ENCODE peak calls at places on chromosomes 13 and 19, in nine cellular contexts. R, I, K, A, X, Y, M, Z and G are unnamed samples.

GRCh38 chr13:106083620-106084350 is 451.7 kb downstream of the EFNB2 start:
- DNase-seq in Z (peak), R (peak), X (no peak), K (no peak), Y (no peak), M (peak), I (peak), A (peak), G (no peak)

GRCh38 chr19:17889609-17890214 is 18.0 kb downstream of the SLC5A5 start:
- DNase-seq in A (peak), Z (no peak), K (no peak), Y (no peak), M (no peak), I (no peak), R (no peak), X (no peak), G (no peak)

GRCh38 chr13:41802684-41803554 is 158.0 kb downstream of the VWA8 start:
- DNase-seq in K (no peak), M (no peak), A (no peak), X (no peak), Z (no peak), R (no peak), Y (no peak), I (no peak), G (no peak)

GRCh38 chr13:26880741-26881140 is 120.2 kb upstream of the GPR12 start:
- DNase-seq in A (no peak), K (no peak), I (no peak), R (no peak), Y (no peak), Z (no peak), X (no peak), M (no peak), G (no peak)

GRCh38 chr13:99380921-99381645 is 73.9 kb upstream of the GPR183 start:
- DNase-seq in Z (no peak), M (no peak), R (no peak), X (peak), I (peak), Y (no peak), A (no peak), K (no peak), G (peak)

GRCh38 chr13:33657274-33657673 is 160.7 kb upstream of the RFC3 start:
- DNase-seq in X (no peak), A (no peak), K (no peak), M (no peak), I (no peak), Y (no peak), R (no peak), Z (no peak), G (no peak)

GRCh38 chr19:15358918-15359317 is 20.7 kb downstream of the AKAP8 start:
- DNase-seq in A (no peak), Y (no peak), I (no peak), Z (no peak), K (no peak), X (no peak), M (no peak), R (no peak), G (no peak)

GRCh38 chr13:98216135-98216565 is 39.1 kb upstream of the RNF113B start:
- DNase-seq in M (no peak), R (peak), Z (peak), X (no peak), A (peak), I (no peak), Y (no peak), K (no peak), G (no peak)

GRCh38 chr13:66553391-66553790 is 676.7 kb downstream of the PCDH9 start:
- DNase-seq in Z (no peak), X (no peak), Y (no peak), R (no peak), M (no peak), K (no peak), A (no peak), I (no peak), G (no peak)

GRCh38 chr13:109737046-109737573 is 49.3 kb downstream of the IRS2 start:
- DNase-seq in R (no peak), Y (no peak), A (no peak), X (no peak), Z (no peak), M (no peak), K (no peak), I (no peak), G (no peak)

GRCh38 chr19:17766543-17767131 is 15.4 kb downstream of the FCHO1 start:
- DNase-seq in A (peak), I (peak), K (peak), R (peak), Y (peak), M (peak), Z (peak), X (peak), G (peak)

GRCh38 chr19:6808494-6808893 is 36.0 kb downstream of the VAV1 start:
- DNase-seq in K (no peak), R (no peak), X (no peak), A (no peak), Y (no peak), Z (no peak), M (no peak), I (no peak), G (no peak)

GRCh38 chr19:39112338-39112890 is 13.2 kb upstream of the PAK4 start:
- DNase-seq in M (no peak), I (peak), Y (peak), K (no peak), R (no peak), Z (no peak), A (peak), X (no peak), G (no peak)

GRCh38 chr19:33214621-33215020 is 11.0 kb downstream of the SLC7A10 start:
- DNase-seq in I (no peak), Y (no peak), R (no peak), M (no peak), X (no peak), A (no peak), Z (no peak), K (no peak), G (no peak)

GRCh38 chr19:18761531-18762110 is 29.5 kb downstream of the COMP start:
- DNase-seq in Z (no peak), I (no peak), R (peak), M (no peak), A (no peak), X (no peak), K (no peak), Y (no peak), G (no peak)

GRCh38 chr13:42680748-42681147 is 100.6 kb upstream of the FAM216B start:
- DNase-seq in A (no peak), R (no peak), Z (no peak), Y (no peak), X (no peak), M (no peak), K (no peak), I (no peak), G (no peak)

GRCh38 chr13:58795715-58796114 is 1164.2 kb downstream of the PCDH17 start:
- DNase-seq in K (no peak), I (no peak), X (no peak), Z (no peak), R (no peak), M (no peak), A (no peak), Y (no peak), G (no peak)

GRCh38 chr13:91346848-91347211 is 657 bp upstream of the MIR17HG start:
- DNase-seq in R (no peak), K (no peak), I (peak), Y (no peak), M (peak), X (no peak), A (peak), Z (no peak), G (no peak)

GRCh38 chr19:34555447-34555846 is 73.9 kb downstream of the WTIP start:
- DNase-seq in R (no peak), X (no peak), M (no peak), Z (no peak), I (no peak), K (no peak), Y (no peak), A (no peak), G (no peak)

GRCh38 chr13:58994077-58994476 is 1169.7 kb downstream of the DIAPH3 start:
- DNase-seq in I (no peak), Z (no peak), K (no peak), M (no peak), A (no peak), Y (no peak), R (no peak), X (no peak), G (no peak)

GRCh38 chr19:52689804-52690394 is 44.9 kb downstream of the ZNF611 start:
- DNase-seq in X (peak), Y (peak), A (peak), K (peak), I (peak), Z (peak), M (peak), R (peak), G (peak)

GRCh38 chr13:40565282-40566148 is 100.9 kb downstream of the FOXO1 start:
- DNase-seq in X (no peak), A (no peak), Y (no peak), R (no peak), K (no peak), I (no peak), Z (no peak), M (no peak), G (no peak)

GRCh38 chr19:39428309-39429112 is 7.2 kb downstream of the RPS16 start:
- DNase-seq in Y (no peak), X (peak), K (no peak), I (no peak), R (peak), Z (peak), M (peak), A (peak), G (no peak)

GRCh38 chr13:21528616-21529015 is 69.5 kb upstream of the ZDHHC20 start:
- DNase-seq in R (no peak), X (no peak), Z (no peak), Y (no peak), A (no peak), K (no peak), I (no peak), M (no peak), G (no peak)

GRCh38 chr19:2096543-2097329 is at the start of gene IZUMO4:
- DNase-seq in I (peak), A (peak), M (peak), K (peak), X (peak), Y (peak), Z (peak), R (peak), G (peak)
- TF ChIP-seq POLR2A in I (no peak), A (peak), M (peak), K (no peak), X (no peak), Y (no peak), Z (no peak), R (no peak), G (no peak)

DNA sequence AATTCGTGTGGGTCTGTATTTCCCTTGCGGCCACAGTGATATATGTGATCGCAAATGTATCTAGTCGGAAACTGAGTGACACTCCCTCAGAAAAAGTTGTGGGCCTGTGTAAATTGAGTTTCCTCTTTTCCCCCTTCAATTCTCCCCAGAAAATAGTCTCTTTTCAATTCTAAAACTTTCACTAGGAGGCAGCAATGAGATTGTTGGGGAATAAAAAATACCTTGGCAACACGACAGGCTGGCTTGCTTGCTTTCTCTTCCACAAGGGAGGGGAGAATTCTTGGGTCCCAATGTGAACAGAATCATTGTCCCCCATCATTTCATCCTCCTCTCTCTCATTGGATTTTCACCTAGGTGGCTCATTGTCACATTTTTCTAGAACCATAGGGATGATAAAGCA is 3.7 kb upstream of the SOX21 start:
- DNase-seq in A (no peak), R (no peak), Z (no peak), I (no peak), Y (no peak), X (no peak), K (no peak), M (no peak), G (no peak)
- TF ChIP-seq CTCF in A (no peak), R (no peak), Z (no peak), I (no peak), Y (no peak), X (no peak), K (no peak), M (no peak), G (no peak)

GRCh38 chr19:41447732-41448332 is 4.9 kb downstream of the ERICH4 start:
- DNase-seq in M (no peak), R (no peak), I (no peak), Y (no peak), Z (no peak), X (no peak), K (no peak), A (no peak), G (no peak)
- H3K4me3 ChIP-seq in M (no peak), R (no peak), I (no peak), Y (peak), Z (peak), X (no peak), K (peak), A (no peak), G (no peak)

GRCh38 chr19:5269279-5269678 is 71.3 kb downstream of the PTPRS start:
- DNase-seq in M (no peak), I (no peak), X (no peak), A (no peak), K (no peak), Y (no peak), R (no peak), Z (no peak), G (no peak)
- TF ChIP-seq POLR2A in M (no peak), I (no peak), X (no peak), A (no peak), K (no peak), Y (no peak), R (no peak), Z (no peak), G (no peak)

GRCh38 chr19:48418317-48419064 is 25.0 kb downstream of the GRIN2D start:
- DNase-seq in R (no peak), M (no peak), X (no peak), Y (no peak), K (no peak), I (no peak), A (no peak), Z (no peak), G (no peak)
- TF ChIP-seq CTCF in R (no peak), M (no peak), X (no peak), Y (no peak), K (no peak), I (no peak), A (no peak), Z (no peak), G (no peak)